ENCODE peak calls at places on chromosomes 3 and 15, in four cellular contexts. N is neural progenitor cell, B is OCI-LY7, H is MM.1S. Q is an unnamed sample.

GRCh38 chr15:66646308-66646707 is 55.7 kb upstream of the SMAD6 start:
- DNase-seq in H (no peak), N (peak), B (no peak), Q (no peak)

GRCh38 chr15:75307778-75308390 is 25.2 kb downstream of the GOLGA6D start:
- DNase-seq in B (peak), N (peak), H (peak), Q (peak)

GRCh38 chr15:82768414-82769081 is 37.3 kb downstream of the FSD2 start:
- DNase-seq in B (no peak), N (no peak), H (no peak), Q (peak)

GRCh38 chr3:32781211-32781968 is 36.4 kb upstream of the TRIM71 start:
- DNase-seq in B (peak), N (peak), H (peak), Q (peak)

GRCh38 chr15:71595846-71596553 is 214.4 kb upstream of the NR2E3 start:
- DNase-seq in B (no peak), H (no peak), N (no peak), Q (no peak)

GRCh38 chr15:38325290-38325990 is 72.8 kb downstream of the SPRED1 start:
- DNase-seq in B (no peak), N (no peak), H (no peak), Q (no peak)

GRCh38 chr3:59313365-59313764 is 263.5 kb upstream of the CFAP20DC start:
- DNase-seq in N (peak), H (peak), B (peak), Q (peak)

GRCh38 chr3:151795276-151795675 is 18.6 kb upstream of the AADAC start:
- DNase-seq in B (no peak), H (no peak), N (no peak), Q (peak)

GRCh38 chr3:61869378-61869777 is 308.0 kb downstream of the PTPRG start:
- DNase-seq in B (no peak), N (peak), H (no peak), Q (no peak)

DNA sequence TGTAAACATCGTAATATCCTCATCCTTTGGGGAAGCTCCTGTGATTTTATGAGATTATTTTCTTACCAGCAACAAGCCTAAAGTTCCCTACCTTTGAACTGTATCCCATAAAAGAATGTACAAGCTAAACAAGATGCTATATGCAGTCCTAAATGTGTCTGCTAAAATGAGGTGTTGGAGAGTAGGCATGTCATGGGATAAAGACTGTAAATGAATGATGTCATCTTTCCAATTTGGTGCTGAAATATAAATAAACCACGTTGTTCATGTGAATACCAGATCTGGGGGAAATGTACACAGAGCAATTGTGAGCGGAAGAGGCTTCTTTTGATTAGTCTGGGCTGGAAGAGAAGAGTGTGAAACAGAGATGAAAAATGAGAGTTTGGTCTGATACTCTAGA is 214.9 kb upstream of the WNT5A start:
- DNase-seq in H (no peak), N (no peak), B (no peak), Q (no peak)
- TF ChIP-seq EZH2phosphoT487 in H (no peak), N (no peak), B (no peak), Q (no peak)

GRCh38 chr15:36550650-36551049 is 28.8 kb upstream of the CDIN1 start:
- DNase-seq in H (no peak), N (no peak), B (no peak), Q (no peak)
- TF ChIP-seq EZH2phosphoT487 in H (no peak), N (no peak), B (no peak), Q (no peak)

DNA sequence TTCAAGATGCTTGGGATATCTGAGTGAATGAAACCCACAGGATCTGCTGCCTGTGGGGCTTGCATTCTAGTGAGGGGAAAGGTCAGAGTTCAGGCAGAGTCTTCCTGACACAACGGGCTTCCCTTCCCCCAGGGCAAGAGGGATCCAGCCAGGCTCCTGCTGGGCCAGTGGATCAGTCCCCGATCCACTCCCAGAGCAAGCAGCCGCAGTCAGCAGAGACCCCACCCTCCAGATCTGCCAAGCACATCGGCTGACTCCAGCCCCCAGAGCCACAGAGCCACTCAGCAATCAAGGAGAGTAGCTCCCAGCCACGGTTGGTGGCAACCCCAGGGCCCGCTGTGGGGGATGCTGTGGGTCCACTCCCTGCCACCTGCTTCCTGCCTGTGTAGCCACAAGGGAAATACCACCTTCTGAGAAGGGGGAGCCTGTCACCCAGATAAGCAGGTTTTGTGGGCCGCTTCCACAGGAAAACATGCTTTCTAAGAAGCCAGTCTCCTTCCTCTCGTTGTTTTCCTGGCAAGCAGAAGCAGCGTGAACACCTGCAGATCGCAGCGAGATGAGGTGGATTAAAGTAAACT is 44.9 kb downstream of the CPN2 start:
- DNase-seq in N (no peak), B (peak), H (peak), Q (no peak)
- TF ChIP-seq EZH2phosphoT487 in N (no peak), B (no peak), H (no peak), Q (no peak)

GRCh38 chr3:169362261-169362660 is 301.3 kb downstream of the MECOM start:
- DNase-seq in H (no peak), B (no peak), N (no peak), Q (peak)
- TF ChIP-seq EZH2phosphoT487 in H (no peak), B (no peak), N (no peak), Q (no peak)

GRCh38 chr3:126816956-126817777 is 113.1 kb downstream of the CHCHD6 start:
- DNase-seq in B (no peak), N (peak), H (peak), Q (no peak)
- TF ChIP-seq EZH2phosphoT487 in B (no peak), N (no peak), H (no peak), Q (no peak)

GRCh38 chr15:47505712-47506542 is 211.4 kb upstream of the SEMA6D start:
- DNase-seq in B (no peak), H (no peak), N (no peak), Q (no peak)
- TF ChIP-seq EZH2phosphoT487 in B (no peak), H (no peak), N (no peak), Q (no peak)

DNA sequence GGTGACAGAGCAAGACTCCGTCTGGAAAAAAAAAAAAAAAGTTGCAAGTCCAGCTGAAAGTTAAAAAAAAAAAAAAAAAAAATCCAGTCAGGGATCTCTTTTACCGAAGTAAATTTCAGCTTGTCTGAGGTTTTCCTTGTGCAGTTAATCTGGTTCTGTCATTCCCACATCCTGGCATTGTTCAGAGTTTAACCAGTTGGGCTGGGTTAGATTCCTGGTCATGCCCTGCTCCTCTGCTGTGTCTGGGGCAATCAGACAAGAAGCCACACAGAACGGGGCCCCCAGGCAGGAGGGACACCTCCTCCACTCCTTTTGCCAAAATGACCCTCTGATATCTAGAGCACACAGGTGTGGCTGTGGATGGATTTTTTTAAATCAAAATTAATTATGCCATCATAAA is 84.1 kb upstream of the KLHL25 start:
- DNase-seq in H (no peak), B (no peak), N (no peak), Q (peak)
- TF ChIP-seq EZH2phosphoT487 in H (no peak), B (no peak), N (no peak), Q (no peak)

GRCh38 chr15:40331026-40331425 is 7.5 kb downstream of the INAFM2 start:
- DNase-seq in B (no peak), N (no peak), H (no peak), Q (no peak)
- TF ChIP-seq EZH2phosphoT487 in B (no peak), N (no peak), H (no peak), Q (no peak)

GRCh38 chr3:13107661-13108060 is 34.4 kb upstream of the IQSEC1 start:
- DNase-seq in N (no peak), H (no peak), B (no peak), Q (no peak)

GRCh38 chr3:13105181-13105580 is 32.0 kb upstream of the IQSEC1 start:
- DNase-seq in H (no peak), N (no peak), B (no peak), Q (no peak)

GRCh38 chr3:13105851-13106250 is 32.6 kb upstream of the IQSEC1 start:
- DNase-seq in H (no peak), N (no peak), B (no peak), Q (peak)

GRCh38 chr3:13104511-13104910 is 31.3 kb upstream of the IQSEC1 start:
- DNase-seq in N (no peak), B (no peak), H (no peak), Q (no peak)

DNA sequence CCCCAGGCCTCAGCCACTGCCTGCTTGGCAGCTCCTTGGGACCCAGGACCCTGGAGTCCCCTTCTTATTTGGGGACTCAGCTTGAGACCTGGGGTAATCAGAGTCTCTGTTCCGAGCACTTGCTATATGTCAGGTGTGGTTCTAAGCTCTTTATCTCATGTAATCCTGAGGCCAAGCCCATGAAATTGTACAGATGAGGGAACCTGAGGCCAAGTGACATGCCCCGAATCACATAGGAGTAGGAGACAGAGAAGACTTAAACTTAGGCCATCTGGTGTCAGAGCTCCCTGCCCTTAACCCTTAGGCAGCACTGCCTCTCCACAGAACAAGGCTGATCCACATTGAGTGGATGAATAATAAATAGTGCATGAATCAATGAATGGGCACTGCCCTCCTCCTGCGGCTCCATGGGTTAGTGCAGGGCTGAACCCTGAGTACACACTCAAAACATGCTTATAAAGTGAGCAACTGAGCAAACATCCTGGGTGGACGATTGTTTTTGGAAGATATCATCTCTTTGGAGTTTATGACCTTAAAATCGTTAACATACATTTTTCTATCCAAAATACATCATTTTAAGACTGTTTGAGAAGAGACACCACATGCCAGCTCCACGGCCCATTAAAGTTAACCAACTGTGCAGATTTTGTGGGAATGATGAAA is 33.2 kb upstream of the IQSEC1 start:
- DNase-seq in H (no peak), N (no peak), B (no peak), Q (peak)
- TF ChIP-seq EZH2phosphoT487 in H (no peak), N (no peak), B (no peak), Q (no peak)

Q was measured in PC-3.